ENCODE peak calls at places on chromosomes 11 and 22, in seven cellular contexts. H, J, Q, O, X, I and V are unnamed samples.

GRCh38 chr22:31962392-31963113 is 18.2 kb downstream of the YWHAH start:
- DNase-seq in H (no peak), Q (no peak), O (no peak), I (no peak), J (no peak), X (peak; percentile 17), V (no peak)

GRCh38 chr22:49825944-49826602 is 1.6 kb downstream of the BRD1 start:
- DNase-seq in J (peak; percentile 38), H (peak; percentile 36), Q (no peak), X (peak; percentile 86), O (no peak), I (peak; percentile 61), V (peak; percentile 51)

GRCh38 chr11:117583063-117583801 is 213.8 kb downstream of the DSCAML1 start:
- DNase-seq in Q (no peak), J (peak; percentile 3), O (peak; percentile 17), H (no peak), I (no peak), X (no peak), V (peak; percentile 43)

GRCh38 chr11:63670738-63671321 is 346 bp downstream of the ATL3 start:
- DNase-seq in H (no peak), Q (peak; percentile 54), J (no peak), X (peak; percentile 90), O (peak; percentile 37), I (peak; percentile 72), V (peak; percentile 73)

GRCh38 chr22:37563153-37564081 is 3.1 kb downstream of the CDC42EP1 start:
- DNase-seq in O (peak; percentile 71), J (peak; percentile 96), Q (peak; percentile 63), I (peak; percentile 81), H (no peak), X (no peak), V (peak; percentile 80)

GRCh38 chr11:76794371-76795284 is 11.5 kb downstream of the TSKU start:
- DNase-seq in H (no peak), I (no peak), J (no peak), O (no peak), Q (no peak), X (peak; percentile 54), V (peak; percentile 51)

GRCh38 chr11:86761978-86762377 is 38.4 kb upstream of the PRSS23 start:
- DNase-seq in X (no peak), O (no peak), J (peak; percentile 79), I (no peak), H (no peak), Q (no peak), V (no peak)

GRCh38 chr22:19679476-19680099 is 34.7 kb upstream of the SEPTIN5 start:
- DNase-seq in X (peak; percentile 90), J (no peak), Q (no peak), H (no peak), I (peak; percentile 80), O (peak; percentile 38), V (no peak)

GRCh38 chr22:45483918-45484499 is 18.7 kb upstream of the FBLN1 start:
- DNase-seq in O (no peak), X (peak; percentile 7), J (no peak), H (no peak), Q (no peak), I (no peak), V (peak; percentile 57)

GRCh38 chr22:38348751-38349496 is 31.7 kb upstream of the CSNK1E start:
- DNase-seq in J (no peak), Q (no peak), I (no peak), X (peak; percentile 56), H (no peak), O (no peak), V (peak; percentile 28)

GRCh38 chr11:8031248-8032115 is 44.3 kb downstream of the EIF3F start:
- DNase-seq in Q (no peak), O (no peak), I (no peak), X (peak; percentile 29), H (no peak), J (no peak), V (no peak)

GRCh38 chr11:20388096-20389055 is 860 bp downstream of the PRMT3 start:
- DNase-seq in H (no peak), X (no peak), J (peak; percentile 2), Q (no peak), I (no peak), O (peak; percentile 14), V (no peak)

GRCh38 chr11:36449566-36450390 is 60.3 kb downstream of the TRAF6 start:
- DNase-seq in I (no peak), X (no peak), J (no peak), Q (no peak), H (no peak), O (no peak), V (no peak)

GRCh38 chr11:1706634-1707400 is 9.8 kb downstream of the KRTAP5-6 start:
- DNase-seq in J (no peak), I (peak; percentile 75), X (peak; percentile 76), O (no peak), Q (no peak), H (no peak), V (peak; percentile 50)

GRCh38 chr11:94876645-94877445 is 96.5 kb downstream of the CWC15 start:
- DNase-seq in O (peak; percentile 84), J (peak; percentile 96), X (no peak), Q (peak; percentile 48), I (peak; percentile 85), H (no peak), V (peak; percentile 64)

GRCh38 chr22:24695958-24696511 is 78.5 kb downstream of the PIWIL3 start:
- DNase-seq in H (no peak), Q (no peak), I (no peak), X (no peak), J (no peak), O (peak; percentile 43), V (no peak)

GRCh38 chr11:133019545-133019944 is 512.8 kb downstream of the OPCML start:
- DNase-seq in X (no peak), J (no peak), O (no peak), Q (no peak), I (no peak), H (no peak), V (no peak)

GRCh38 chr11:21615871-21616270 is 577.0 kb upstream of the ANO5 start:
- DNase-seq in H (no peak), O (no peak), J (no peak), Q (no peak), I (no peak), X (no peak), V (no peak)

GRCh38 chr11:7575841-7576451 is 62.1 kb downstream of the PPFIBP2 start:
- DNase-seq in I (peak; percentile 66), O (no peak), J (no peak), Q (peak; percentile 62), H (no peak), X (no peak), V (peak; percentile 53)

GRCh38 chr22:45867118-45867905 is 109.7 kb downstream of the WNT7B start:
- DNase-seq in O (no peak), Q (no peak), X (peak; percentile 43), I (peak; percentile 54), J (no peak), H (no peak), V (peak; percentile 47)

GRCh38 chr11:12085371-12086251 is 24.8 kb upstream of the MICAL2 start:
- DNase-seq in I (no peak), H (no peak), O (no peak), X (no peak), J (peak; percentile 61), Q (no peak), V (no peak)

GRCh38 chr11:76944225-76944624 is 83.5 kb downstream of the ACER3 start:
- DNase-seq in J (no peak), O (no peak), I (no peak), Q (no peak), X (no peak), H (no peak), V (no peak)

GRCh38 chr22:44753189-44754042 is 1.0 kb downstream of the ARHGAP8 start:
- DNase-seq in O (no peak), Q (peak; percentile 66), X (peak; percentile 24), H (no peak), I (no peak), J (peak; percentile 81), V (no peak)

GRCh38 chr11:113401718-113402117 is 14.1 kb downstream of the ANKK1 start:
- DNase-seq in I (peak; percentile 89), H (no peak), J (no peak), Q (peak; percentile 84), O (peak; percentile 80), X (no peak), V (peak; percentile 80)

GRCh38 chr11:111562692-111563389 is 22.3 kb downstream of the LAYN start:
- DNase-seq in J (no peak), O (no peak), X (no peak), I (no peak), H (no peak), Q (no peak), V (no peak)

GRCh38 chr11:77479746-77480352 is 6.0 kb upstream of the PAK1 start:
- DNase-seq in J (no peak), H (no peak), I (no peak), Q (no peak), X (no peak), O (no peak), V (no peak)

DNA sequence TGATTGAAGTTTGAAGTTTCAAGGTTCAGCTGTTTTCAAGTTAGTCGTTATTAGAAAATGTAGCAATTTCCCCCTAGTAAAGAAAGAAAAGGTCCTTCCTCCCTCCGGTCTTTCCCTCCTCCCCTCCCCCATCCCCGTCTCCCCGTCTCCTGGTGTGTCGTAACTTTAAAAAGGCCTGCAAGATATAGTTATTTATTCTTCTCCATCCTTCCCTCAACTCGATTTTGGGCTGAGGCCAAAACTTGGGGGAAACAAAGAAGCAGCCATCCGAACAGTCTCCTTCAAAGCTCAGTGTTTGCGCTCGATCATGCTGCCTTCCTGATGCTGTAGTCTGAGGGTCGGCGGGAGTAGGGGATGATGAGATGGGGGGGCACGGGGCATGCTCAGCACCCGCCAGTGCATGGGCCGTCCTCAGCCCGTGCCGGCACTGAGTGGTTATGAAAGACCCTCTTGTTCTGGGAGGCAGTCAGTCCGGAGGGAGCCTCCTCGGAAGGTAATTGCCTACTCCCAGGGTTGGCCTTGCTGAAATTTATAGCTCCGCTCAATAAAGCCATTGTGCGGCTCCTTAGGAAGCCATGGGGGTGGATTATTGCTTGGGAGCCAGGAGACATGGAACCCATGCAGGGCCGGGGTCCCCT is 212.5 kb upstream of the CADM1 start:
- DNase-seq in X (no peak), O (peak; percentile 28), I (no peak), Q (no peak), H (no peak), J (no peak), V (no peak)
- H3K27ac ChIP-seq in X (no peak overlapping the region), O (no peak overlapping the region), I (no peak overlapping the region), Q (no peak overlapping the region), H (no peak overlapping the region), J (no peak overlapping the region), V (no peak overlapping the region)

GRCh38 chr11:82465481-82465880 is 268.2 kb downstream of the FAM181B start:
- DNase-seq in O (no peak), Q (no peak), H (no peak), X (no peak), J (no peak), I (no peak), V (no peak)
- H3K27ac ChIP-seq in O (no peak overlapping the region), Q (no peak overlapping the region), H (no peak overlapping the region), X (no peak overlapping the region), J (no peak overlapping the region), I (no peak overlapping the region), V (no peak overlapping the region)

DNA sequence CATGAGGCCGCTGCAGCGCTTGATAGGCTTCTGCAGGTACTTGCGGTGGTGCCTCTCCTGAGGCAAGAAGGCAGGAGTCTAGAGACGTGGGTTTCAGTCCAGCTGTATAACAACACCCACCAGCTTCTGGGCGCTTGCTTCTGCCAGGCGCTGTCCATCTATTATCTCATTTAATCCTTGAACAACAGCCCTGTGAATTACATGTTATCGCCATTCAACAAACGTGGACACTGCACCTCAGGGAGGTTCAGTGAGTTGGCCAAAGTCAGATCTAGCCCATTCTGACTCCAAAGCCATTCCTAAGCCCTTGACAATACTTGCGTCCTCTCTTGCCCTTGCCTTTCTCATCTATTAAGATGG is 436 bp upstream of the FAM181B start:
- DNase-seq in J (no peak), Q (no peak), H (no peak), X (no peak), O (no peak), I (no peak), V (no peak)
- H3K27ac ChIP-seq in J (no peak overlapping the region), Q (no peak overlapping the region), H (no peak overlapping the region), X (no peak overlapping the region), O (no peak overlapping the region), I (no peak overlapping the region), V (no peak overlapping the region)

GRCh38 chr22:35510481-35510934 is 30.1 kb upstream of the RASD2 start:
- DNase-seq in I (no peak), Q (no peak), J (peak; percentile 29), X (no peak), H (no peak), O (no peak), V (no peak)
- H3K27ac ChIP-seq in I (no peak overlapping the region), Q (peak overlapping the region; percentile 51), J (no peak overlapping the region), X (no peak overlapping the region), H (no peak overlapping the region), O (no peak overlapping the region), V (no peak overlapping the region)